ENCODE peak calls at places on chromosomes 13 and 19, in eight cellular contexts. One of them, this sample, is unnamed.

GRCh38 chr19:39390460-39390758 is 497 bp downstream of the PAF1 start:
- DNase-seq in RKO: no peak
- DNase-seq in HEK293T: no peak
- DNase-seq in frontal cortex: no peak
- DNase-seq in hypothalamus: no peak
- DNase-seq in small intestine: peak; percentile 66
- DNase-seq in KBM-7: no peak
- DNase-seq in stimulated activated naive B cell treated with anti-CD40 and anti-IgM and Interleukin-4, amounts not matched to agents 10 μg/mL and 1 μg/mL and 100 μg/mL, for 72 hours: no peak
- DNase-seq in this sample: no peak

GRCh38 chr13:49716615-49717014 is 25.3 kb upstream of the EBPL start:
- DNase-seq in small intestine: no peak
- DNase-seq in hypothalamus: no peak
- DNase-seq in KBM-7: no peak
- DNase-seq in RKO: no peak
- DNase-seq in HEK293T: no peak
- DNase-seq in stimulated activated naive B cell treated with anti-CD40 and anti-IgM and Interleukin-4, amounts not matched to agents 10 μg/mL and 1 μg/mL and 100 μg/mL, for 72 hours: no peak
- DNase-seq in frontal cortex: no peak
- DNase-seq in this sample: no peak

GRCh38 chr13:36822786-36823185 is 3.8 kb downstream of the RFXAP start:
- DNase-seq in frontal cortex: no peak
- DNase-seq in hypothalamus: no peak
- DNase-seq in KBM-7: no peak
- DNase-seq in stimulated activated naive B cell treated with anti-CD40 and anti-IgM and Interleukin-4, amounts not matched to agents 10 μg/mL and 1 μg/mL and 100 μg/mL, for 72 hours: no peak
- DNase-seq in HEK293T: no peak
- DNase-seq in RKO: peak; percentile 22
- DNase-seq in small intestine: no peak
- DNase-seq in this sample: no peak

GRCh38 chr13:79128158-79128557 is 277.9 kb downstream of the RBM26 start:
- DNase-seq in stimulated activated naive B cell treated with anti-CD40 and anti-IgM and Interleukin-4, amounts not matched to agents 10 μg/mL and 1 μg/mL and 100 μg/mL, for 72 hours: no peak
- DNase-seq in HEK293T: no peak
- DNase-seq in small intestine: no peak
- DNase-seq in frontal cortex: no peak
- DNase-seq in hypothalamus: no peak
- DNase-seq in RKO: peak; percentile 57
- DNase-seq in KBM-7: peak; percentile 67
- DNase-seq in this sample: no peak

GRCh38 chr13:50809133-50810090 is 34.1 kb downstream of the DLEU7 start:
- DNase-seq in stimulated activated naive B cell treated with anti-CD40 and anti-IgM and Interleukin-4, amounts not matched to agents 10 μg/mL and 1 μg/mL and 100 μg/mL, for 72 hours: no peak
- DNase-seq in small intestine: no peak
- DNase-seq in KBM-7: no peak
- DNase-seq in frontal cortex: no peak
- DNase-seq in RKO: no peak
- DNase-seq in hypothalamus: no peak
- DNase-seq in HEK293T: no peak
- DNase-seq in this sample: peak; percentile 5

GRCh38 chr13:43005460-43006236 is 13.6 kb upstream of the EPSTI1 start:
- DNase-seq in hypothalamus: no peak
- DNase-seq in frontal cortex: no peak
- DNase-seq in RKO: no peak
- DNase-seq in KBM-7: no peak
- DNase-seq in small intestine: no peak
- DNase-seq in stimulated activated naive B cell treated with anti-CD40 and anti-IgM and Interleukin-4, amounts not matched to agents 10 μg/mL and 1 μg/mL and 100 μg/mL, for 72 hours: no peak
- DNase-seq in HEK293T: no peak
- DNase-seq in this sample: no peak

GRCh38 chr19:16899566-16900075 is 10.8 kb downstream of the F2RL3 start:
- DNase-seq in small intestine: peak; percentile 16
- DNase-seq in stimulated activated naive B cell treated with anti-CD40 and anti-IgM and Interleukin-4, amounts not matched to agents 10 μg/mL and 1 μg/mL and 100 μg/mL, for 72 hours: peak; percentile 37
- DNase-seq in KBM-7: peak; percentile 80
- DNase-seq in HEK293T: peak; percentile 36
- DNase-seq in frontal cortex: no peak
- DNase-seq in hypothalamus: no peak
- DNase-seq in RKO: peak; percentile 35
- DNase-seq in this sample: no peak

GRCh38 chr19:38362076-38362945 is 12.1 kb upstream of the PSMD8 start:
- DNase-seq in RKO: peak; percentile 75
- DNase-seq in KBM-7: peak; percentile 90
- DNase-seq in frontal cortex: no peak
- DNase-seq in HEK293T: peak; percentile 72
- DNase-seq in hypothalamus: no peak
- DNase-seq in stimulated activated naive B cell treated with anti-CD40 and anti-IgM and Interleukin-4, amounts not matched to agents 10 μg/mL and 1 μg/mL and 100 μg/mL, for 72 hours: peak; percentile 60
- DNase-seq in small intestine: peak; percentile 66
- DNase-seq in this sample: no peak

GRCh38 chr13:111204438-111205177 is 89.5 kb downstream of the ARHGEF7 start:
- DNase-seq in stimulated activated naive B cell treated with anti-CD40 and anti-IgM and Interleukin-4, amounts not matched to agents 10 μg/mL and 1 μg/mL and 100 μg/mL, for 72 hours: no peak
- DNase-seq in KBM-7: peak; percentile 42
- DNase-seq in hypothalamus: no peak
- DNase-seq in frontal cortex: no peak
- DNase-seq in RKO: no peak
- DNase-seq in HEK293T: no peak
- DNase-seq in small intestine: no peak
- DNase-seq in this sample: peak; percentile 68

GRCh38 chr13:28582225-28582891 is 76.6 kb upstream of the POMP start:
- DNase-seq in HEK293T: peak; percentile 49
- DNase-seq in frontal cortex: no peak
- DNase-seq in small intestine: no peak
- DNase-seq in hypothalamus: no peak
- DNase-seq in KBM-7: peak; percentile 35
- DNase-seq in stimulated activated naive B cell treated with anti-CD40 and anti-IgM and Interleukin-4, amounts not matched to agents 10 μg/mL and 1 μg/mL and 100 μg/mL, for 72 hours: peak; percentile 19
- DNase-seq in RKO: no peak
- DNase-seq in this sample: no peak

GRCh38 chr19:55069137-55069858 is 6.3 kb upstream of the RDH13 start:
- DNase-seq in stimulated activated naive B cell treated with anti-CD40 and anti-IgM and Interleukin-4, amounts not matched to agents 10 μg/mL and 1 μg/mL and 100 μg/mL, for 72 hours: no peak
- DNase-seq in frontal cortex: no peak
- DNase-seq in KBM-7: no peak
- DNase-seq in HEK293T: peak; percentile 28
- DNase-seq in small intestine: peak; percentile 83
- DNase-seq in hypothalamus: no peak
- DNase-seq in RKO: peak; percentile 63
- DNase-seq in this sample: no peak

GRCh38 chr19:49677232-49677881 is at the start of gene PRMT1:
- DNase-seq in KBM-7: no peak
- DNase-seq in frontal cortex: peak; percentile 62
- DNase-seq in HEK293T: peak; percentile 57
- DNase-seq in small intestine: peak; percentile 19
- DNase-seq in stimulated activated naive B cell treated with anti-CD40 and anti-IgM and Interleukin-4, amounts not matched to agents 10 μg/mL and 1 μg/mL and 100 μg/mL, for 72 hours: peak; percentile 61
- DNase-seq in hypothalamus: no peak
- DNase-seq in RKO: no peak
- DNase-seq in this sample: no peak

GRCh38 chr13:30690282-30691188 is 44.8 kb upstream of the ALOX5AP start:
- DNase-seq in stimulated activated naive B cell treated with anti-CD40 and anti-IgM and Interleukin-4, amounts not matched to agents 10 μg/mL and 1 μg/mL and 100 μg/mL, for 72 hours: peak; percentile 17
- DNase-seq in RKO: peak; percentile 39
- DNase-seq in KBM-7: no peak
- DNase-seq in small intestine: peak; percentile 74
- DNase-seq in hypothalamus: no peak
- DNase-seq in frontal cortex: no peak
- DNase-seq in HEK293T: no peak
- DNase-seq in this sample: peak; percentile 82

GRCh38 chr19:3780786-3781304 is 5.3 kb downstream of the MATK start:
- DNase-seq in RKO: peak; percentile 23
- DNase-seq in HEK293T: no peak
- DNase-seq in stimulated activated naive B cell treated with anti-CD40 and anti-IgM and Interleukin-4, amounts not matched to agents 10 μg/mL and 1 μg/mL and 100 μg/mL, for 72 hours: no peak
- DNase-seq in KBM-7: no peak
- DNase-seq in frontal cortex: no peak
- DNase-seq in hypothalamus: no peak
- DNase-seq in small intestine: peak; percentile 5
- DNase-seq in this sample: no peak

GRCh38 chr19:39126593-39127187 is 1.1 kb downstream of the PAK4 start:
- DNase-seq in RKO: peak; percentile 36
- DNase-seq in frontal cortex: no peak
- DNase-seq in KBM-7: no peak
- DNase-seq in small intestine: peak; percentile 95
- DNase-seq in hypothalamus: no peak
- DNase-seq in stimulated activated naive B cell treated with anti-CD40 and anti-IgM and Interleukin-4, amounts not matched to agents 10 μg/mL and 1 μg/mL and 100 μg/mL, for 72 hours: no peak
- DNase-seq in HEK293T: peak; percentile 63
- DNase-seq in this sample: no peak

GRCh38 chr19:52735734-52736133 is 890 bp upstream of the ZNF611 start:
- DNase-seq in frontal cortex: no peak
- DNase-seq in KBM-7: no peak
- DNase-seq in hypothalamus: no peak
- DNase-seq in RKO: peak; percentile 96
- DNase-seq in HEK293T: no peak
- DNase-seq in small intestine: no peak
- DNase-seq in stimulated activated naive B cell treated with anti-CD40 and anti-IgM and Interleukin-4, amounts not matched to agents 10 μg/mL and 1 μg/mL and 100 μg/mL, for 72 hours: no peak
- DNase-seq in this sample: no peak

GRCh38 chr13:33931397-33931987 is 113.5 kb downstream of the RFC3 start:
- DNase-seq in small intestine: peak; percentile 37
- DNase-seq in HEK293T: peak; percentile 40
- DNase-seq in hypothalamus: no peak
- DNase-seq in KBM-7: peak; percentile 56
- DNase-seq in RKO: peak; percentile 21
- DNase-seq in frontal cortex: no peak
- DNase-seq in stimulated activated naive B cell treated with anti-CD40 and anti-IgM and Interleukin-4, amounts not matched to agents 10 μg/mL and 1 μg/mL and 100 μg/mL, for 72 hours: no peak
- DNase-seq in this sample: no peak

GRCh38 chr13:108155185-108156106 is 59.9 kb downstream of the LIG4 start:
- DNase-seq in HEK293T: peak; percentile 19
- DNase-seq in KBM-7: peak; percentile 59
- DNase-seq in RKO: peak; percentile 40
- DNase-seq in stimulated activated naive B cell treated with anti-CD40 and anti-IgM and Interleukin-4, amounts not matched to agents 10 μg/mL and 1 μg/mL and 100 μg/mL, for 72 hours: peak; percentile 18
- DNase-seq in hypothalamus: peak; percentile 3
- DNase-seq in small intestine: peak; percentile 75
- DNase-seq in frontal cortex: peak; percentile 5
- DNase-seq in this sample: no peak

GRCh38 chr19:3653865-3654513 is 27.4 kb upstream of the CACTIN start:
- DNase-seq in RKO: no peak
- DNase-seq in hypothalamus: no peak
- DNase-seq in frontal cortex: no peak
- DNase-seq in small intestine: no peak
- DNase-seq in KBM-7: peak; percentile 12
- DNase-seq in stimulated activated naive B cell treated with anti-CD40 and anti-IgM and Interleukin-4, amounts not matched to agents 10 μg/mL and 1 μg/mL and 100 μg/mL, for 72 hours: no peak
- DNase-seq in HEK293T: no peak
- DNase-seq in this sample: no peak

GRCh38 chr19:49861541-49862410 is 5.6 kb downstream of the PNKP start:
- DNase-seq in RKO: no peak
- DNase-seq in stimulated activated naive B cell treated with anti-CD40 and anti-IgM and Interleukin-4, amounts not matched to agents 10 μg/mL and 1 μg/mL and 100 μg/mL, for 72 hours: no peak
- DNase-seq in HEK293T: no peak
- DNase-seq in hypothalamus: no peak
- DNase-seq in frontal cortex: no peak
- DNase-seq in KBM-7: no peak
- DNase-seq in small intestine: no peak
- DNase-seq in this sample: no peak

GRCh38 chr19:5338661-5339469 is 1.7 kb downstream of the PTPRS start:
- DNase-seq in stimulated activated naive B cell treated with anti-CD40 and anti-IgM and Interleukin-4, amounts not matched to agents 10 μg/mL and 1 μg/mL and 100 μg/mL, for 72 hours: no peak
- DNase-seq in frontal cortex: peak; percentile 63
- DNase-seq in HEK293T: no peak
- DNase-seq in RKO: no peak
- DNase-seq in KBM-7: no peak
- DNase-seq in small intestine: no peak
- DNase-seq in hypothalamus: peak; percentile 15
- DNase-seq in this sample: no peak

GRCh38 chr13:27988520-27988919 is at the start of gene URAD:
- DNase-seq in RKO: no peak
- DNase-seq in KBM-7: no peak
- DNase-seq in small intestine: no peak
- DNase-seq in frontal cortex: no peak
- DNase-seq in HEK293T: no peak
- DNase-seq in hypothalamus: no peak
- DNase-seq in stimulated activated naive B cell treated with anti-CD40 and anti-IgM and Interleukin-4, amounts not matched to agents 10 μg/mL and 1 μg/mL and 100 μg/mL, for 72 hours: no peak
- DNase-seq in this sample: no peak

GRCh38 chr13:84653915-84654534 is 771.8 kb upstream of the SLITRK1 start:
- DNase-seq in KBM-7: no peak
- DNase-seq in HEK293T: no peak
- DNase-seq in stimulated activated naive B cell treated with anti-CD40 and anti-IgM and Interleukin-4, amounts not matched to agents 10 μg/mL and 1 μg/mL and 100 μg/mL, for 72 hours: no peak
- DNase-seq in small intestine: peak; percentile 15
- DNase-seq in RKO: no peak
- DNase-seq in hypothalamus: no peak
- DNase-seq in frontal cortex: no peak
- DNase-seq in this sample: no peak

GRCh38 chr19:2782357-2782935 is 627 bp downstream of the SGTA start:
- DNase-seq in hypothalamus: no peak
- DNase-seq in stimulated activated naive B cell treated with anti-CD40 and anti-IgM and Interleukin-4, amounts not matched to agents 10 μg/mL and 1 μg/mL and 100 μg/mL, for 72 hours: no peak
- DNase-seq in frontal cortex: no peak
- DNase-seq in small intestine: peak; percentile 7
- DNase-seq in RKO: no peak
- DNase-seq in KBM-7: peak; percentile 12
- DNase-seq in HEK293T: no peak
- DNase-seq in this sample: no peak

GRCh38 chr13:53200075-53200474 is 171.5 kb downstream of the OLFM4 start:
- DNase-seq in KBM-7: no peak
- DNase-seq in stimulated activated naive B cell treated with anti-CD40 and anti-IgM and Interleukin-4, amounts not matched to agents 10 μg/mL and 1 μg/mL and 100 μg/mL, for 72 hours: no peak
- DNase-seq in hypothalamus: no peak
- DNase-seq in frontal cortex: no peak
- DNase-seq in HEK293T: no peak
- DNase-seq in small intestine: no peak
- DNase-seq in RKO: no peak
- DNase-seq in this sample: no peak

GRCh38 chr13:114010401-114011101 is 36.7 kb upstream of the C13orf46 start:
- DNase-seq in RKO: no peak
- DNase-seq in hypothalamus: no peak
- DNase-seq in frontal cortex: no peak
- DNase-seq in KBM-7: no peak
- DNase-seq in stimulated activated naive B cell treated with anti-CD40 and anti-IgM and Interleukin-4, amounts not matched to agents 10 μg/mL and 1 μg/mL and 100 μg/mL, for 72 hours: no peak
- DNase-seq in small intestine: no peak
- DNase-seq in HEK293T: no peak
- DNase-seq in this sample: no peak

GRCh38 chr19:2362039-2362969 is 2.2 kb downstream of the TMPRSS9 start:
- DNase-seq in RKO: no peak
- DNase-seq in stimulated activated naive B cell treated with anti-CD40 and anti-IgM and Interleukin-4, amounts not matched to agents 10 μg/mL and 1 μg/mL and 100 μg/mL, for 72 hours: no peak
- DNase-seq in hypothalamus: no peak
- DNase-seq in KBM-7: no peak
- DNase-seq in HEK293T: no peak
- DNase-seq in frontal cortex: no peak
- DNase-seq in small intestine: no peak
- DNase-seq in this sample: no peak

GRCh38 chr13:31950121-31950810 is 81.3 kb upstream of the FRY start:
- DNase-seq in hypothalamus: no peak
- DNase-seq in HEK293T: no peak
- DNase-seq in stimulated activated naive B cell treated with anti-CD40 and anti-IgM and Interleukin-4, amounts not matched to agents 10 μg/mL and 1 μg/mL and 100 μg/mL, for 72 hours: no peak
- DNase-seq in small intestine: peak; percentile 46
- DNase-seq in KBM-7: peak; percentile 56
- DNase-seq in frontal cortex: no peak
- DNase-seq in RKO: no peak
- DNase-seq in this sample: no peak

GRCh38 chr19:17886515-17886914 is 14.8 kb downstream of the SLC5A5 start:
- DNase-seq in KBM-7: no peak
- DNase-seq in stimulated activated naive B cell treated with anti-CD40 and anti-IgM and Interleukin-4, amounts not matched to agents 10 μg/mL and 1 μg/mL and 100 μg/mL, for 72 hours: peak; percentile 11
- DNase-seq in hypothalamus: no peak
- DNase-seq in HEK293T: no peak
- DNase-seq in frontal cortex: no peak
- DNase-seq in small intestine: no peak
- DNase-seq in RKO: no peak
- DNase-seq in this sample: no peak

GRCh38 chr13:44219808-44220544 is 153.6 kb upstream of the SERP2 start:
- DNase-seq in HEK293T: no peak
- DNase-seq in RKO: no peak
- DNase-seq in hypothalamus: no peak
- DNase-seq in KBM-7: no peak
- DNase-seq in small intestine: no peak
- DNase-seq in frontal cortex: no peak
- DNase-seq in stimulated activated naive B cell treated with anti-CD40 and anti-IgM and Interleukin-4, amounts not matched to agents 10 μg/mL and 1 μg/mL and 100 μg/mL, for 72 hours: no peak
- DNase-seq in this sample: no peak

GRCh38 chr13:39411501-39411900 is 191.5 kb downstream of the LHFPL6 start:
- DNase-seq in small intestine: no peak
- DNase-seq in stimulated activated naive B cell treated with anti-CD40 and anti-IgM and Interleukin-4, amounts not matched to agents 10 μg/mL and 1 μg/mL and 100 μg/mL, for 72 hours: no peak
- DNase-seq in KBM-7: no peak
- DNase-seq in hypothalamus: no peak
- DNase-seq in frontal cortex: no peak
- DNase-seq in RKO: peak; percentile 7
- DNase-seq in HEK293T: no peak
- DNase-seq in this sample: no peak

GRCh38 chr13:94660695-94661324 is 51.5 kb downstream of the SOX21 start:
- DNase-seq in stimulated activated naive B cell treated with anti-CD40 and anti-IgM and Interleukin-4, amounts not matched to agents 10 μg/mL and 1 μg/mL and 100 μg/mL, for 72 hours: no peak
- DNase-seq in HEK293T: no peak
- DNase-seq in hypothalamus: no peak
- DNase-seq in small intestine: peak; percentile 28
- DNase-seq in KBM-7: peak; percentile 14
- DNase-seq in RKO: peak; percentile 60
- DNase-seq in frontal cortex: no peak
- DNase-seq in this sample: no peak

GRCh38 chr19:6318772-6319171 is 14.6 kb downstream of the ACER1 start:
- DNase-seq in RKO: peak; percentile 64
- DNase-seq in small intestine: no peak
- DNase-seq in stimulated activated naive B cell treated with anti-CD40 and anti-IgM and Interleukin-4, amounts not matched to agents 10 μg/mL and 1 μg/mL and 100 μg/mL, for 72 hours: no peak
- DNase-seq in KBM-7: no peak
- DNase-seq in HEK293T: no peak
- DNase-seq in frontal cortex: no peak
- DNase-seq in hypothalamus: no peak
- DNase-seq in this sample: no peak

GRCh38 chr13:93249259-93249917 is 22.8 kb downstream of the GPC6 start:
- DNase-seq in HEK293T: peak; percentile 46
- DNase-seq in hypothalamus: no peak
- DNase-seq in RKO: peak; percentile 72
- DNase-seq in small intestine: no peak
- DNase-seq in frontal cortex: no peak
- DNase-seq in KBM-7: no peak
- DNase-seq in stimulated activated naive B cell treated with anti-CD40 and anti-IgM and Interleukin-4, amounts not matched to agents 10 μg/mL and 1 μg/mL and 100 μg/mL, for 72 hours: no peak
- DNase-seq in this sample: no peak

This sample was measured in AG09319.